ENCODE peak calls at places on chromosomes 3 and 15, in ten cellular contexts. D is mammary epithelial cell, G is IMR-90, X is HCT116, T is fibroblast of lung, O is SK-N-SH, C is hepatocyte, N is K562, M is neural progenitor cell, U is GM23338. B is an unnamed sample. For H4K20me1, the result is how much of the 10 kb centered on the place peaks cover.

GRCh38 chr3:101167341-101167740 is 153.0 kb downstream of the IMPG2 start:
- DNase-seq in D (no peak), M (no peak), T (no peak), C (no peak), U (no peak), O (no peak), X (no peak), G (no peak), N (no peak), B (no peak)

GRCh38 chr3:11350374-11350773 is 78.2 kb downstream of the ATG7 start:
- DNase-seq in D (peak), N (no peak), G (peak), C (no peak), T (peak), U (no peak), M (no peak), X (no peak), O (no peak), B (no peak)

GRCh38 chr3:187318819-187319616 is 27.5 kb upstream of the MASP1 start:
- DNase-seq in O (peak), U (peak), T (peak), D (peak), M (peak), C (peak), G (peak), N (peak), X (peak), B (peak)

GRCh38 chr15:42034628-42035177 is 13.9 kb upstream of the PLA2G4E start:
- DNase-seq in N (no peak), T (no peak), G (no peak), C (no peak), X (no peak), D (no peak), U (no peak), M (no peak), O (no peak), B (peak)

GRCh38 chr3:16084887-16085286 is 89.6 kb upstream of the GALNT15 start:
- DNase-seq in N (no peak), U (no peak), M (no peak), D (no peak), C (no peak), T (no peak), X (no peak), G (peak), O (no peak), B (no peak)

GRCh38 chr3:174318146-174318545 is 541.0 kb upstream of the NAALADL2 start:
- DNase-seq in N (no peak), D (no peak), O (no peak), X (no peak), G (peak), C (peak), U (no peak), M (peak), T (no peak), B (no peak)

GRCh38 chr15:27764339-27764738 is 334.8 kb downstream of the OCA2 start:
- DNase-seq in C (no peak), N (no peak), O (no peak), T (no peak), G (no peak), X (no peak), D (no peak), M (no peak), U (peak), B (no peak)

GRCh38 chr3:16365454-16366128 is 100.6 kb downstream of the OXNAD1 start:
- DNase-seq in O (no peak), C (no peak), N (no peak), G (no peak), M (no peak), X (no peak), U (no peak), D (no peak), T (no peak), B (peak)

GRCh38 chr15:38002883-38003477 is 68.5 kb downstream of the TMCO5A start:
- DNase-seq in D (peak), M (peak), T (peak), C (peak), O (no peak), N (no peak), U (peak), X (peak), G (peak), B (peak)

GRCh38 chr15:80480909-80481308 is 76.7 kb downstream of the ARNT2 start:
- DNase-seq in X (no peak), M (no peak), O (no peak), C (peak), T (peak), N (no peak), U (peak), G (peak), D (peak), B (no peak)

GRCh38 chr3:138941259-138941885 is 5.6 kb downstream of the FOXL2 start:
- DNase-seq in C (peak), N (peak), D (no peak), U (peak), G (peak), T (no peak), X (peak), M (peak), O (peak), B (peak)

GRCh38 chr3:105747056-105747455 is 121.8 kb downstream of the CBLB start:
- DNase-seq in G (peak), U (no peak), C (no peak), N (no peak), D (peak), O (no peak), X (no peak), M (no peak), T (peak), B (no peak)

GRCh38 chr3:132033471-132033870 is 1.3 kb downstream of the CPNE4 start:
- DNase-seq in X (no peak), D (no peak), C (no peak), U (peak), M (peak), G (no peak), T (no peak), N (no peak), O (no peak), B (no peak)

GRCh38 chr3:132032959-132033358 is 1.9 kb downstream of the CPNE4 start:
- DNase-seq in G (no peak), X (no peak), C (no peak), M (no peak), T (no peak), O (no peak), U (no peak), N (no peak), D (no peak), B (no peak)

GRCh38 chr3:132034097-132034485 is 723 bp downstream of the CPNE4 start:
- DNase-seq in T (no peak), N (no peak), O (peak), M (peak), X (no peak), U (peak), C (no peak), D (no peak), G (no peak), B (no peak)

GRCh38 chr3:132038198-132038825 is 3.5 kb upstream of the CPNE4 start:
- DNase-seq in N (no peak), C (peak), M (peak), G (peak), T (peak), O (peak), D (peak), X (no peak), U (peak), B (peak)

GRCh38 chr3:132034486-132035464 is at the start of gene CPNE4:
- DNase-seq in X (peak), T (peak), M (peak), G (peak), O (peak), D (peak), C (peak), U (peak), N (peak), B (peak)
- TF ChIP-seq CTCF in X (peak), T (peak), M (peak), G (peak), O (peak), D (peak), C (peak), U (peak), N (peak), B (peak)

GRCh38 chr3:126340596-126340942 is 16.6 kb downstream of the KLF15 start:
- DNase-seq in O (no peak), X (no peak), D (no peak), G (no peak), U (no peak), N (no peak), M (no peak), T (no peak), C (no peak), B (no peak)
- H3K4me2 ChIP-seq in O (no peak), X (no peak), D (no peak), G (no peak), U (no peak), N (no peak), M (no peak), T (no peak), C (no peak), B (no peak)

GRCh38 chr3:152281032-152281713 is 12.4 kb downstream of the MBNL1 start:
- DNase-seq in M (no peak), O (no peak), C (no peak), D (no peak), T (no peak), G (no peak), N (no peak), U (no peak), X (no peak), B (no peak)
- H4K20me1 ChIP-seq in M (under half), O (half or more), C (half or more), D (under half), T (under half), G (half or more), N (half or more), U (under half), X (under half), B (half or more)

DNA sequence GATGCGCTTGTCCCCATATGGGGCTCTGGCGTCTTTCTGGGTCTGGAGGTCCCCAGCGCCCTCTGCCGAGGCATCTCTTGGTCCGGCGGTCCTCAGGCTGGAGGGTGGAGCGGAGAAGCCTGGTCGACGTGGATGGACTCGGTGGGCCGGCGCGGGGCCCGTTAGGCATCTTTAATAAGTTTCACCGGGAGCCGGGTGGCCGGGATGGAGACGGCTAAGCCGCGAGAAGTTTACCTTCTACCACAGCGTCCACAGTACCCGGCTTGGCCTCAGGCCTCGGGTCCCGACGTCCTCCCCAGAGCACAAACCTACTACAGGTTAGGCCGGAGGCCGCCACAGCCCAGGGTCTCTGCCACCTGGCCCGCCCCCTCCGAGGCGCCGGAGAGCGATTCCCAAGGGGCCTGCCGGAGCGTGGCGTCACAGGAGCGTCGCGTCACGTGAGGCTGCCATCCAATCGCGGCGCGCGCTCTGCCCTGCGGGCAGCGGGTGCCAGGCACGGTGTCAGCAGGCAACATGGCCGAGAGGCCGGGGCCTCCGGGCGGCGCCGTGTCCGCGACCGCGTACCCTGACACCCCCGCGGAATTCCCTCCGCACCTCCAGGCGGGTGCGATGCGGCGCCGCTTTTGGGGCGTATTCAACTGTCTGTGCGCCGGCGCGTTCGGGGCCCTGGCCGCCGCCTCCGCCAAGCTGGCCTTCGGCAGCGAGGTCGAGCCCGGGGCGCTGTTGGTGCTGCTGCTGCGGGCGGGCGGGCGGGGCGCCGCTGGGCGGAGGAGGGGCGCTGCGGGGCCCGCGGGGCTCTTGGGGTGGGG is at the start of gene TMEM42:
- DNase-seq in X (peak), T (peak), C (peak), U (peak), N (no peak), G (peak), D (peak), M (peak), O (peak), B (peak)
- TF ChIP-seq CTCF in X (no peak), T (peak), C (no peak), U (peak), N (no peak), G (peak), D (no peak), M (peak), O (peak), B (no peak)